ENCODE peak calls at places on chromosomes 6 and 20, in eight cellular contexts. V, O, C, L, X, N, Z and Q are unnamed samples. For H3K36me3, the result is how much of the 10 kb centered on the place peaks cover.

GRCh38 chr6:87714093-87714809 is 12.2 kb upstream of the AKIRIN2 start:
- DNase-seq in V (peak), O (peak), C (no peak), L (no peak), X (no peak), N (no peak), Z (no peak), Q (peak)

GRCh38 chr6:35231563-35231962 is 17.8 kb downstream of the SCUBE3 start:
- DNase-seq in V (no peak), O (no peak), C (no peak), L (no peak), X (no peak), N (no peak), Z (no peak), Q (no peak)

GRCh38 chr20:4014031-4014474 is 1.3 kb downstream of the RNF24 start:
- DNase-seq in V (peak), O (peak), C (peak), L (no peak), X (peak), N (no peak), Z (peak), Q (peak)

GRCh38 chr20:20480689-20481088 is 112.8 kb downstream of the INSM1 start:
- DNase-seq in V (peak), O (no peak), C (no peak), L (no peak), X (no peak), N (no peak), Z (no peak), Q (no peak)

GRCh38 chr20:8757146-8757545 is 311.7 kb upstream of the PLCB4 start:
- DNase-seq in V (peak), O (no peak), C (no peak), L (no peak), X (no peak), N (no peak), Z (no peak), Q (peak)

GRCh38 chr6:144969154-144969553 is 684.0 kb downstream of the UTRN start:
- DNase-seq in V (no peak), O (no peak), C (no peak), L (no peak), X (no peak), N (no peak), Z (no peak), Q (no peak)

GRCh38 chr6:81241717-81242116 is 510.8 kb downstream of the TENT5A start:
- DNase-seq in V (peak), O (peak), C (peak), L (peak), X (no peak), N (no peak), Z (no peak), Q (no peak)

GRCh38 chr6:111837641-111838500 is 35.4 kb downstream of the FYN start:
- DNase-seq in V (no peak), O (no peak), C (no peak), L (no peak), X (no peak), N (no peak), Z (no peak), Q (no peak)

GRCh38 chr6:23890543-23891227 is 235.3 kb upstream of the NRSN1 start:
- DNase-seq in V (peak), O (no peak), C (no peak), L (no peak), X (no peak), N (no peak), Z (no peak), Q (peak)

DNA sequence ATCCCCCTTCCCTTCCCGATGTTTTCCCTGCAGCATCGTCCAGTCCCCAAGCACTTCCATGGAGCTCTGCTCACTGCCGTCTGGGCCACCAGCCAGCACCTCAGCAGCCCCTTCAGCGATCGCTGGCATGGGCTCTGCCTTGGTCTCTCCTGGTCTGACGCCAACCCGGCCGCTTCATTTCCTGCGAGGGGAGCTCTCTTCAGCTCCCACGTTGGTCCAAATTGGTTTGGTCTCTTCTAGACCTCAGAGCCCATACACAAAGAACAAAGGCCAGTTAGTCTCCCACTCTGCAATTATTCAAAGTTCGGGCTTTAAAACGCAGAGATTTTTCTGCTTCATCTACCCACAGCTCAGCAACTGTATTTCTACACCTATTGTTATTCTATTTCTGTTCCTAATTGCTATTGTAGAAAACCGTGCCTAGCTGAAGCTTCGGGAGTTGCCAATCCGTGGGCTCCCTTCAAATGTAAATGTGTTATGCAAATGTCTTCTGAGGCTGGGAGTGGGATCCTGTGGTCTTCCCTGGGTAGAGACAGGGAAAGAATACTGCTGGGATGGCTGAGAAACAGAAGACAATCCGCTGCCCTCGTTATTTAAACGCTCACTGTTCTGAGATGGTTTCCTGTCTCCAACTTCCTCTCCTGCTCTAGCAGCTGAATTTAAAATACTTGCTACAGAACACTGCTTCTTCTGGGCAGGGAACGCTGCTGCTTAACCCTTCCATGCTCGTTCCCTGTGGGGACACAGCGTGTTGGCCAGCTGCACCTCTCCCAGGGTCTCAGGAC is 154.2 kb upstream of the QKI start:
- DNase-seq in V (peak), O (no peak), C (peak), L (peak), X (no peak), N (no peak), Z (no peak), Q (no peak)
- H3K4me3 ChIP-seq in V (peak), O (no peak), C (peak), L (peak), X (no peak), N (peak), Z (peak), Q (no peak)

GRCh38 chr6:18245079-18245478 is 19.3 kb downstream of the DEK start:
- DNase-seq in V (no peak), O (no peak), C (no peak), L (no peak), X (no peak), N (no peak), Z (no peak), Q (no peak)

GRCh38 chr6:18243302-18243893 is 20.9 kb downstream of the DEK start:
- DNase-seq in V (no peak), O (no peak), C (no peak), L (no peak), X (no peak), N (no peak), Z (no peak), Q (no peak)

GRCh38 chr6:18246205-18246604 is 18.1 kb downstream of the DEK start:
- DNase-seq in V (no peak), O (no peak), C (no peak), L (no peak), X (no peak), N (no peak), Z (no peak), Q (no peak)

GRCh38 chr6:18245642-18246041 is 18.7 kb downstream of the DEK start:
- DNase-seq in V (no peak), O (no peak), C (no peak), L (no peak), X (no peak), N (no peak), Z (no peak), Q (no peak)

DNA sequence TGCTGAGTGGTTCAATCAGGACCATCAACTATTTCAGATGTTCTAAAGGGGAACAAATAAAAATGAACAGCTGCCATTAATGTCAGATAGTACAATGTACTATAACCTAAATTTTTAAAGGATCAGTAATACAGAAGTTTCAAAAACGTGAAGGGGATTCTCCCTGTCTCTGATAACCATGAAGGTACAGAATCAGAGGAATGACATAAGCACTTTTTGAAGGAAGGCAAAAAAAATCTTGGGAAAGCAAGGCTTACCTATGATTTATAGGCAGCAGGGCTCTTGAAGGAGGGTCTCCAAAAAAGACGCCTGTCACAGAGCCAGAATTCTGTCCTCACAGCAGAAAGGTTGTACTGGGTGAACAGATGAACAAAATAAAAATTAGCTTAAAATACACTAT is 20.1 kb downstream of the DEK start:
- DNase-seq in V (no peak), O (no peak), C (no peak), L (no peak), X (no peak), N (no peak), Z (no peak), Q (no peak)
- H3K36me3 ChIP-seq in V (under half), O (half or more), C (under half), L (under half), X (under half), N (under half), Z (under half), Q (half or more)

GRCh38 chr6:47034421-47034820 is 7.7 kb downstream of the ADGRF1 start:
- DNase-seq in V (peak), O (no peak), C (no peak), L (no peak), X (no peak), N (no peak), Z (no peak), Q (no peak)

GRCh38 chr6:47029865-47030561 is 12.1 kb downstream of the ADGRF1 start:
- DNase-seq in V (no peak), O (no peak), C (no peak), L (no peak), X (no peak), N (no peak), Z (no peak), Q (no peak)

GRCh38 chr6:47033029-47033796 is 8.9 kb downstream of the ADGRF1 start:
- DNase-seq in V (no peak), O (no peak), C (no peak), L (no peak), X (no peak), N (no peak), Z (no peak), Q (no peak)

GRCh38 chr6:47028835-47029360 is 13.2 kb downstream of the ADGRF1 start:
- DNase-seq in V (no peak), O (no peak), C (no peak), L (no peak), X (no peak), N (no peak), Z (no peak), Q (no peak)

DNA sequence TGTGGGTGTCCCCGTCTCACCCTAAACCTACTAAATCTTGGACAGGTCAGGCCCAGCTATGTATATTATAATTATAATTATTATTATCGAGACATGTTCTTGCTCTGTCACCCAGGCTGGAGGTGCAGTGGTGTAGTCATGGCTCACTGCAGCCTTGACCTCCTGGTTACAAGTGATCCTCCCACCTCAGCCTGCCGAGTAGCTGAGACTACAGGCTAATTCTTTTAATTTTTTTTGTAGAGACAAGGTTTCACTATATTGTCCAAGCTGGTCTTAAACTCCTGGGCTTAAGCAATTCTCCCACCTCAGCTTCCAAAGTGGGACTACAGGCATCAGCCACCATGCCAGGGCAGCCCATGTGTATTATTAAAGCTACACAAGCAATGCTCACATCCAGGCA is 10.5 kb downstream of the ADGRF1 start:
- DNase-seq in V (no peak), O (no peak), C (no peak), L (no peak), X (no peak), N (no peak), Z (no peak), Q (no peak)
- H3K4me3 ChIP-seq in V (no peak), O (no peak), C (no peak), L (no peak), X (no peak), N (no peak), Z (no peak), Q (no peak)

DNA sequence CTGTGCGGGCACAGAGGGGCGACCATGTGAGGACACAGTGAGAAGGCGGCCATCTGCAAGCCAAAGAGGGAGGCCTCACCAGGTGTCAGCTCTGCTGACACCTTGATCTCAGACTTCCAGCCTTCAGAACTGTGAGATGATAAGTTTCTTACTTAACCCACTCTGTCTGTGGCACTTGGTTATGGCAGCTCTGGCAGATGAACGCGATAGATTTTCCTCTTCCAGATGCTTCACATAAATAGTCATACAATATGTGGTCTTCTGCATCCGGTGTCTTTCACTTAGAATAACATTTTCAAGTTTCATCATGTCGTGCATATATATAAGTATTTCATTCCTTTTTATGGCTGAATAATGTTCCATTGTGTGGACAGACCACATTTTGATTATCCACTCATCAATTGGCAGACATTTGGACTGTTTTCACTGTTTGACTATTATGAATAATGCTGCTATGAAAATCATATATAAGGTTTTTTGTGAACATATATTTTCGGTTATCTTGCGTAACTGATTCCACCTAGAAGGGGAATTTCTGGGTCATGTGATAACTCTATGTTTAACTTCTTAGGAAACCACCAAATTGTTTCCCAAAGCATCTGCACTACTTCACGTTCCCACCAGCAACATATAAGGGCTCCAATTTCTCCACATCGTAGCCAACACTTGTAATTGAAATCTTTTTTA is 30.2 kb downstream of the PRR18 start:
- DNase-seq in V (no peak), O (no peak), C (no peak), L (no peak), X (no peak), N (no peak), Z (no peak), Q (no peak)
- H3K36me3 ChIP-seq in V (under half), O (under half), C (under half), L (under half), X (under half), N (under half), Z (under half), Q (under half)

GRCh38 chr6:15400572-15401004 is 154.7 kb downstream of the JARID2 start:
- DNase-seq in V (no peak), O (no peak), C (peak), L (peak), X (peak), N (peak), Z (peak), Q (no peak)
- H3K4me3 ChIP-seq in V (peak), O (no peak), C (peak), L (no peak), X (peak), N (peak), Z (peak), Q (no peak)

DNA sequence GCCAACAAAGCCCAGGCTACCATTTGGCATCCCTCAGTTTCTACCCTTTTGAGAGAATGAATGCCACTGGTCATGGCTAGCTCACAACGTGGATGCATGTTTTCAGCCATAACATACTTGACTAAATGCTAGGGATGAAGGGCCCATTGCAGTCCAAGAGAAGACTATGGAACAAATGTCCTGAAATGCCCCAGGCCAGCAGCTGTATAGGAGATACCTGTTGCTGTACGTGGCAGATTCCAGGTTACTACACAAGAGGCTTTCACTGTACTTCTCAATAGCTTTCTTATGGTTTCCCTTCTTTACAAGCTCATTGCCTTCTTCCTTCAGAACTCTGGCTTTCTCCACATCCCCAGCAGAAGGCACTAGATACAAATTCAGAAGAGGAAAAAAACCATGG is 11.7 kb downstream of the TOMM34 start:
- DNase-seq in V (no peak), O (no peak), C (no peak), L (no peak), X (no peak), N (no peak), Z (no peak), Q (no peak)
- H3K36me3 ChIP-seq in V (half or more), O (half or more), C (under half), L (under half), X (under half), N (half or more), Z (under half), Q (half or more)

GRCh38 chr6:10658910-10659696 is 35.3 kb downstream of the C6orf52 start:
- DNase-seq in V (no peak), O (no peak), C (peak), L (no peak), X (no peak), N (no peak), Z (no peak), Q (no peak)
- H3K4me3 ChIP-seq in V (no peak), O (no peak), C (peak), L (peak), X (no peak), N (peak), Z (peak), Q (no peak)

GRCh38 chr6:134375199-134375598 is 57.3 kb upstream of the SGK1 start:
- DNase-seq in V (no peak), O (no peak), C (no peak), L (no peak), X (no peak), N (no peak), Z (no peak), Q (no peak)
- H3K36me3 ChIP-seq in V (under half), O (under half), C (under half), L (under half), X (under half), N (under half), Z (under half), Q (under half)

GRCh38 chr6:8029243-8029870 is 34.8 kb downstream of the BLOC1S5 start:
- DNase-seq in V (peak), O (peak), C (no peak), L (no peak), X (no peak), N (no peak), Z (no peak), Q (no peak)
- H3K4me3 ChIP-seq in V (no peak), O (no peak), C (no peak), L (no peak), X (no peak), N (no peak), Z (no peak), Q (no peak)